ENCODE peak calls at places on chromosome 18, in nine cellular contexts. B is effector memory CD8-positive, alpha-beta T cell; H is A549; S is upper lobe of right lung; K is activated CD4-positive, alpha-beta T cell treated with anti-CD3 and anti-CD28 coated beads for 36 hours; C is NCI-H1105; L is GM12878; A is prostate gland; M is activated CD8-positive, alpha-beta T cell treated with anti-CD3 and anti-CD28 coated beads, Interleukin-2, amount 10 ng/mL, durations not matched to agents 7 days and 5 days. R is an unnamed sample.

GRCh38 chr18:60202702-60203101 is 169.9 kb downstream of the MC4R start:
- DNase-seq in A (no peak), H (no peak), K (no peak), S (no peak), M (no peak), C (no peak), L (no peak), B (no peak), R (no peak)

GRCh38 chr18:4639628-4640310 is 184.7 kb upstream of the DLGAP1 start:
- DNase-seq in H (no peak), A (no peak), B (no peak), L (peak), C (no peak), M (no peak), K (no peak), S (no peak), R (no peak)

GRCh38 chr18:36634573-36635216 is 194.1 kb downstream of the TPGS2 start:
- DNase-seq in H (no peak), K (no peak), A (no peak), B (no peak), S (no peak), M (no peak), C (peak), L (no peak), R (no peak)

GRCh38 chr18:48031011-48031480 is 100.6 kb upstream of the SMAD2 start:
- DNase-seq in K (peak), B (no peak), M (peak), C (peak), A (peak), S (peak), L (no peak), H (peak), R (peak)

GRCh38 chr18:70523035-70523797 is 234.4 kb downstream of the SOCS6 start:
- DNase-seq in H (no peak), A (no peak), L (no peak), C (peak), S (no peak), K (no peak), M (no peak), B (no peak), R (no peak)

GRCh38 chr18:28837100-28837499 is 660.2 kb upstream of the CDH2 start:
- DNase-seq in C (no peak), M (no peak), L (no peak), A (no peak), B (no peak), S (no peak), K (no peak), H (no peak), R (no peak)

GRCh38 chr18:13268035-13268700 is 49.6 kb downstream of the LDLRAD4 start:
- DNase-seq in H (no peak), M (no peak), A (peak), K (no peak), C (no peak), L (no peak), S (peak), B (no peak), R (peak)

GRCh38 chr18:58847383-58848071 is 17.1 kb upstream of the ZNF532 start:
- DNase-seq in S (no peak), K (peak), H (no peak), M (no peak), A (no peak), L (no peak), C (no peak), B (no peak), R (no peak)

GRCh38 chr18:6257950-6258349 is 156.8 kb downstream of the L3MBTL4 start:
- DNase-seq in C (no peak), B (no peak), K (no peak), S (no peak), M (no peak), H (no peak), A (no peak), L (no peak), R (no peak)

GRCh38 chr18:7164610-7165009 is 47.0 kb upstream of the LAMA1 start:
- DNase-seq in L (no peak), A (no peak), M (no peak), H (peak), K (peak), S (no peak), B (no peak), C (no peak), R (peak)

GRCh38 chr18:50659091-50660003 is 99.5 kb downstream of the MAPK4 start:
- DNase-seq in C (no peak), S (no peak), L (no peak), H (peak), A (no peak), B (no peak), M (no peak), K (no peak), R (peak)

R was measured in pons.